ENCODE peak calls at places on chromosome 14, in five cellular contexts. One of them, this sample, is unnamed.

GRCh38 chr14:105377555-105378182 is 20.7 kb upstream of the TEX22 start:
- DNase-seq in brain microvascular endothelial cell: no peak
- DNase-seq in IMR-90: no peak
- DNase-seq in AG09309: no peak
- DNase-seq in fibroblast of mammary gland: no peak
- DNase-seq in this sample: no peak

GRCh38 chr14:92039073-92039719 is 663 bp downstream of the TRIP11 start:
- DNase-seq in brain microvascular endothelial cell: peak
- DNase-seq in IMR-90: peak
- DNase-seq in AG09309: peak
- DNase-seq in fibroblast of mammary gland: peak
- DNase-seq in this sample: peak

GRCh38 chr14:58272589-58273372 is 25.6 kb upstream of the ARID4A start:
- DNase-seq in brain microvascular endothelial cell: peak
- DNase-seq in IMR-90: peak
- DNase-seq in AG09309: no peak
- DNase-seq in fibroblast of mammary gland: peak
- DNase-seq in this sample: peak

GRCh38 chr14:26008290-26008689 is 589.5 kb downstream of the NOVA1 start:
- DNase-seq in brain microvascular endothelial cell: no peak
- DNase-seq in IMR-90: no peak
- DNase-seq in AG09309: no peak
- DNase-seq in fibroblast of mammary gland: peak
- DNase-seq in this sample: no peak

GRCh38 chr14:66923251-66923650 is 266.0 kb upstream of the GARIN2 start:
- DNase-seq in brain microvascular endothelial cell: no peak
- DNase-seq in IMR-90: no peak
- DNase-seq in AG09309: no peak
- DNase-seq in fibroblast of mammary gland: no peak
- DNase-seq in this sample: no peak

GRCh38 chr14:106694638-106695393 is 1168.4 kb downstream of the TMEM121 start:
- DNase-seq in brain microvascular endothelial cell: no peak
- DNase-seq in IMR-90: no peak
- DNase-seq in AG09309: no peak
- DNase-seq in fibroblast of mammary gland: no peak
- DNase-seq in this sample: no peak

GRCh38 chr14:53842938-53843337 is 113.7 kb downstream of the BMP4 start:
- DNase-seq in brain microvascular endothelial cell: peak
- DNase-seq in IMR-90: peak
- DNase-seq in AG09309: peak
- DNase-seq in fibroblast of mammary gland: no peak
- DNase-seq in this sample: no peak

GRCh38 chr14:23018107-23018506 is 8.2 kb upstream of the C14orf93 start:
- DNase-seq in brain microvascular endothelial cell: no peak
- DNase-seq in IMR-90: no peak
- DNase-seq in AG09309: no peak
- DNase-seq in fibroblast of mammary gland: no peak
- DNase-seq in this sample: no peak

GRCh38 chr14:95431199-95432145 is 85.0 kb downstream of the SYNE3 start:
- DNase-seq in brain microvascular endothelial cell: peak
- DNase-seq in IMR-90: peak
- DNase-seq in AG09309: no peak
- DNase-seq in fibroblast of mammary gland: peak
- DNase-seq in this sample: no peak

GRCh38 chr14:72350215-72350614 is 418.0 kb downstream of the RGS6 start:
- DNase-seq in brain microvascular endothelial cell: no peak
- DNase-seq in IMR-90: no peak
- DNase-seq in AG09309: no peak
- DNase-seq in fibroblast of mammary gland: no peak
- DNase-seq in this sample: no peak

GRCh38 chr14:99601301-99601945 is 2.6 kb downstream of the CCDC85C start:
- DNase-seq in brain microvascular endothelial cell: no peak
- DNase-seq in IMR-90: peak
- DNase-seq in AG09309: no peak
- DNase-seq in fibroblast of mammary gland: peak
- DNase-seq in this sample: no peak

GRCh38 chr14:72786377-72787350 is 107.2 kb downstream of the DPF3 start:
- DNase-seq in brain microvascular endothelial cell: no peak
- DNase-seq in IMR-90: no peak
- DNase-seq in AG09309: no peak
- DNase-seq in fibroblast of mammary gland: no peak
- DNase-seq in this sample: no peak

GRCh38 chr14:97976861-97977260 is 1179.7 kb downstream of the VRK1 start:
- DNase-seq in brain microvascular endothelial cell: no peak
- DNase-seq in IMR-90: no peak
- DNase-seq in AG09309: no peak
- DNase-seq in fibroblast of mammary gland: no peak
- DNase-seq in this sample: no peak

GRCh38 chr14:24995016-24995415 is 54.9 kb downstream of the STXBP6 start:
- DNase-seq in brain microvascular endothelial cell: no peak
- DNase-seq in IMR-90: no peak
- DNase-seq in AG09309: no peak
- DNase-seq in fibroblast of mammary gland: no peak
- DNase-seq in this sample: no peak

GRCh38 chr14:70567791-70568190 is 32.7 kb downstream of the MED6 start:
- DNase-seq in brain microvascular endothelial cell: peak
- DNase-seq in IMR-90: peak
- DNase-seq in AG09309: no peak
- DNase-seq in fibroblast of mammary gland: peak
- DNase-seq in this sample: no peak

GRCh38 chr14:31935406-31935805 is 141.7 kb upstream of the ARHGAP5 start:
- DNase-seq in brain microvascular endothelial cell: no peak
- DNase-seq in IMR-90: no peak
- DNase-seq in AG09309: no peak
- DNase-seq in fibroblast of mammary gland: no peak
- DNase-seq in this sample: no peak
- TF ChIP-seq CTCF in brain microvascular endothelial cell: peak
- TF ChIP-seq CTCF in IMR-90: no peak
- TF ChIP-seq CTCF in AG09309: no peak
- TF ChIP-seq CTCF in fibroblast of mammary gland: no peak
- TF ChIP-seq CTCF in this sample: no peak

DNA sequence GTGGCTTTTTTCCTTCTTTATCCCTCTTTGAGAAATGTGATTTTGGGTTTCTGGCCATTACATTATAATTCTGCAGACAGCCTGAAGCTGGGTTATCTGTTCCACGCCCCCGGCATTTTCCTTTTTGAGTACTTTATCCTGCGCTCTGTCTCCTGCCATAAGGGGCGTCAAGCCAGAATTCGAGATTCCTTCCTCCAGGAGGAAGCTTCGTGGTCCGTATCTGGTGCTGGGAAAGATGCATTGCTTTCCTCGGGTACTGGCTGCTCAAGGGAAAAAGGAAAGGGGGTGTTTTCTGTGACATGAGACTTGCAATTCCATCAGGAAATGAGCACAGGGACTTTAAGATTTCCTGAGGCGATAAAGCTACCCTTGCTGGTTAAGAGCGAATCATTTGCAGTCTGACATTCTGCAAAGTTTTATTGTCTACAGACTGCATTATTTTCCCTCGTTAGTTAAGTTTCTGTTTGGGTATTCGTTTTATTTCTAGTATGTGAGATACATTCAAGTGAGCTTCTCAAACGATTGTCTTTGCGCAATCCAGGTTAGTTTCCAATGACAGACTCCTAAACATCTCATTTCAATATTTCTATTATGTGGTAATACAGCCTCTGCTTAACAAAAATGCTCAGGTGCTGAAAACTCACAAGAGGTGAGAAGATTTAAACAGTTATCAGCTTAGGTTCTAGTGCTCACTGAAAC is 706 bp downstream of the AKAP5 start:
- DNase-seq in brain microvascular endothelial cell: peak
- DNase-seq in IMR-90: peak
- DNase-seq in AG09309: peak
- DNase-seq in fibroblast of mammary gland: peak
- DNase-seq in this sample: no peak
- TF ChIP-seq CTCF in brain microvascular endothelial cell: peak
- TF ChIP-seq CTCF in IMR-90: peak
- TF ChIP-seq CTCF in AG09309: peak
- TF ChIP-seq CTCF in fibroblast of mammary gland: peak
- TF ChIP-seq CTCF in this sample: peak

GRCh38 chr14:45133683-45134050 is 614 bp downstream of the FKBP3 start:
- DNase-seq in brain microvascular endothelial cell: no peak
- DNase-seq in IMR-90: no peak
- DNase-seq in AG09309: no peak
- DNase-seq in fibroblast of mammary gland: no peak
- DNase-seq in this sample: no peak

GRCh38 chr14:45135181-45135580 is 549 bp upstream of the FANCM start:
- DNase-seq in brain microvascular endothelial cell: peak
- DNase-seq in IMR-90: peak
- DNase-seq in AG09309: no peak
- DNase-seq in fibroblast of mammary gland: peak
- DNase-seq in this sample: no peak

GRCh38 chr14:45135659-45136314 is at the start of gene FANCM:
- DNase-seq in brain microvascular endothelial cell: peak
- DNase-seq in IMR-90: peak
- DNase-seq in AG09309: peak
- DNase-seq in fibroblast of mammary gland: peak
- DNase-seq in this sample: peak

GRCh38 chr14:45128963-45129629 is 5.2 kb downstream of the FKBP3 start:
- DNase-seq in brain microvascular endothelial cell: no peak
- DNase-seq in IMR-90: no peak
- DNase-seq in AG09309: no peak
- DNase-seq in fibroblast of mammary gland: no peak
- DNase-seq in this sample: no peak

GRCh38 chr14:45134051-45134958 is at the start of gene FKBP3:
- DNase-seq in brain microvascular endothelial cell: peak
- DNase-seq in IMR-90: peak
- DNase-seq in AG09309: peak
- DNase-seq in fibroblast of mammary gland: peak
- DNase-seq in this sample: peak
- TF ChIP-seq CTCF in brain microvascular endothelial cell: peak
- TF ChIP-seq CTCF in IMR-90: peak
- TF ChIP-seq CTCF in AG09309: peak
- TF ChIP-seq CTCF in fibroblast of mammary gland: no peak
- TF ChIP-seq CTCF in this sample: peak

DNA sequence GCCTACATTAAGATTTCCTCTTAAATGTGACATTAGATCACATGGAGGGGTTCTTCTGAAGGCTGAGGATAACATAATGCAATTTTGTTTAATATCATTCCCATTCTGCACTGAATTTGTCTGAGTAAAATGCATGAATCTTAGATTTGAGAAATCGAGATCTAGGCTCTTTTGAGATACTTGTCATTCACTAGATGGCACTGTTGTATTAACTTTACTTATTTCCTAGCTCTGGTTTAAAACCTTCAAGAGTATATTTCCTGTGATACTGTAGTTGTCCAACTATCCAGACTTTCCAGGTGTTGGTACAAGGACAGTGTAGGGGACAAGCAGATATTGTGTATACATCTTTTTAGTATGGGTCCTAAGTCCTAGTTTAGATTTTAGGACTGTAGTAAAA is 91.7 kb upstream of the SEL1L start:
- DNase-seq in brain microvascular endothelial cell: no peak
- DNase-seq in IMR-90: no peak
- DNase-seq in AG09309: no peak
- DNase-seq in fibroblast of mammary gland: peak
- DNase-seq in this sample: no peak
- TF ChIP-seq CTCF in brain microvascular endothelial cell: no peak
- TF ChIP-seq CTCF in IMR-90: no peak
- TF ChIP-seq CTCF in AG09309: no peak
- TF ChIP-seq CTCF in fibroblast of mammary gland: peak
- TF ChIP-seq CTCF in this sample: no peak

GRCh38 chr14:77707355-77707723 is 484 bp downstream of the ALKBH1 start:
- DNase-seq in brain microvascular endothelial cell: peak
- DNase-seq in IMR-90: peak
- DNase-seq in AG09309: peak
- DNase-seq in fibroblast of mammary gland: peak
- DNase-seq in this sample: no peak
- TF ChIP-seq CTCF in brain microvascular endothelial cell: peak
- TF ChIP-seq CTCF in IMR-90: peak
- TF ChIP-seq CTCF in AG09309: peak
- TF ChIP-seq CTCF in fibroblast of mammary gland: peak
- TF ChIP-seq CTCF in this sample: peak

DNA sequence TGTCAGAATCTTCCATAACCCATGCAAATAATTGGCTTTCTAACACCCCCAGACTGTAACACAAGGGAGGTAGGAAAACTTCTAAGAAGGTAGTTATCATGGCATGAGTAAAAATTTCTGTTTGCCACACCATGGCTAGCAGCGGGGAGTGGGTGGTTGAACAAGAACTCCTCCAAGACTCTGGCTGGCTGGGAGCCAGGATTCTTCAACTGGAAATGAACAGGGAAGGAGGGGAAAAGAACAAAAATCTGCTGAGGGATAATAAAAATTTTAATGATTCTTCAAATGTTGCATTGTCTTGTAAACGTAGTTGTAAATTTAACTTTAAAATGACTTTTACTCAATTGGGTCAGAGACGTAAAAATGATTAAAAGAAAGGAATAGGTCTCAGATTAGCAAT is 78.9 kb downstream of the AKAP6 start:
- DNase-seq in brain microvascular endothelial cell: no peak
- DNase-seq in IMR-90: no peak
- DNase-seq in AG09309: no peak
- DNase-seq in fibroblast of mammary gland: peak
- DNase-seq in this sample: no peak
- TF ChIP-seq CTCF in brain microvascular endothelial cell: no peak
- TF ChIP-seq CTCF in IMR-90: no peak
- TF ChIP-seq CTCF in AG09309: no peak
- TF ChIP-seq CTCF in fibroblast of mammary gland: no peak
- TF ChIP-seq CTCF in this sample: no peak

GRCh38 chr14:102813691-102814090 is 36.4 kb downstream of the TRAF3 start:
- DNase-seq in brain microvascular endothelial cell: no peak
- DNase-seq in IMR-90: no peak
- DNase-seq in AG09309: no peak
- DNase-seq in fibroblast of mammary gland: no peak
- DNase-seq in this sample: no peak
- TF ChIP-seq CTCF in brain microvascular endothelial cell: no peak
- TF ChIP-seq CTCF in IMR-90: no peak
- TF ChIP-seq CTCF in AG09309: no peak
- TF ChIP-seq CTCF in fibroblast of mammary gland: no peak
- TF ChIP-seq CTCF in this sample: no peak

GRCh38 chr14:62185078-62185477 is 422.9 kb downstream of the SNAPC1 start:
- DNase-seq in brain microvascular endothelial cell: no peak
- DNase-seq in IMR-90: peak
- DNase-seq in AG09309: no peak
- DNase-seq in fibroblast of mammary gland: peak
- DNase-seq in this sample: no peak

GRCh38 chr14:62181591-62181990 is 419.4 kb downstream of the SNAPC1 start:
- DNase-seq in brain microvascular endothelial cell: no peak
- DNase-seq in IMR-90: no peak
- DNase-seq in AG09309: no peak
- DNase-seq in fibroblast of mammary gland: no peak
- DNase-seq in this sample: no peak

GRCh38 chr14:62179367-62180018 is 417.3 kb downstream of the SNAPC1 start:
- DNase-seq in brain microvascular endothelial cell: peak
- DNase-seq in IMR-90: peak
- DNase-seq in AG09309: peak
- DNase-seq in fibroblast of mammary gland: peak
- DNase-seq in this sample: peak
- TF ChIP-seq CTCF in brain microvascular endothelial cell: peak
- TF ChIP-seq CTCF in IMR-90: peak
- TF ChIP-seq CTCF in AG09309: peak
- TF ChIP-seq CTCF in fibroblast of mammary gland: peak
- TF ChIP-seq CTCF in this sample: peak